ENCODE peak calls at places on chromosomes 3 and 15, in seven cellular contexts. A is mesenchymal stem cell, O is IMR-90, D is H9, U is mesendoderm, K is neuronal stem cell, R is trophoblast cell. B is an unnamed sample.

GRCh38 chr3:128482857-128483656 is 9.9 kb downstream of the GATA2 start:
- DNase-seq in A (peak), O (peak), D (peak), U (peak), K (no peak), R (peak), B (no peak)

GRCh38 chr3:187858086-187858485 is 112.8 kb upstream of the BCL6 start:
- DNase-seq in A (no peak), O (no peak), D (no peak), U (no peak), K (no peak), R (no peak), B (no peak)

GRCh38 chr3:56799251-56799882 is 2.4 kb downstream of the ARHGEF3 start:
- DNase-seq in A (peak), O (peak), D (no peak), U (peak), K (peak), R (no peak), B (no peak)

GRCh38 chr15:30954674-30955073 is 36.8 kb downstream of the MTMR10 start:
- DNase-seq in A (peak), O (peak), D (no peak), U (no peak), K (no peak), R (no peak), B (no peak)

GRCh38 chr3:30448946-30449686 is 157.3 kb upstream of the TGFBR2 start:
- DNase-seq in A (no peak), O (no peak), D (no peak), U (no peak), K (no peak), R (no peak), B (no peak)

GRCh38 chr3:168093229-168093628 is 2.5 kb downstream of the GOLIM4 start:
- DNase-seq in A (no peak), O (no peak), D (no peak), U (no peak), K (no peak), R (no peak), B (no peak)

GRCh38 chr3:131421957-131422498 is 40.5 kb downstream of the NUDT16 start:
- DNase-seq in A (no peak), O (no peak), D (no peak), U (no peak), K (no peak), R (no peak), B (no peak)

GRCh38 chr3:132117642-132118041 is 82.8 kb upstream of the CPNE4 start:
- DNase-seq in A (no peak), O (no peak), D (no peak), U (no peak), K (no peak), R (no peak), B (no peak)

GRCh38 chr3:111069974-111070751 is 1.5 kb upstream of the NECTIN3 start:
- DNase-seq in A (peak), O (peak), D (no peak), U (peak), K (no peak), R (no peak), B (no peak)

GRCh38 chr15:70276401-70276800 is 178.7 kb upstream of the TLE3 start:
- DNase-seq in A (no peak), O (no peak), D (no peak), U (no peak), K (no peak), R (no peak), B (no peak)

GRCh38 chr3:125119752-125120369 is 64.1 kb upstream of the HEG1 start:
- DNase-seq in A (no peak), O (no peak), D (no peak), U (no peak), K (no peak), R (no peak), B (no peak)

GRCh38 chr3:158368271-158368670 is 202.7 kb upstream of the MLF1 start:
- DNase-seq in A (no peak), O (no peak), D (no peak), U (no peak), K (peak), R (no peak), B (no peak)

GRCh38 chr3:46467562-46467961 is 2.9 kb upstream of the LTF start:
- DNase-seq in A (no peak), O (no peak), D (peak), U (no peak), K (no peak), R (no peak), B (no peak)

GRCh38 chr15:91471410-91471993 is 371.4 kb downstream of the SV2B start:
- DNase-seq in A (no peak), O (peak), D (no peak), U (no peak), K (no peak), R (no peak), B (no peak)

GRCh38 chr3:78221796-78222195 is 1181.9 kb downstream of the ROBO2 start:
- DNase-seq in A (peak), O (peak), D (no peak), U (peak), K (no peak), R (no peak), B (no peak)

GRCh38 chr15:70569718-70570231 is 193.6 kb downstream of the UACA start:
- DNase-seq in A (peak), O (peak), D (no peak), U (no peak), K (no peak), R (no peak), B (no peak)

GRCh38 chr3:164732166-164732565 is 346.1 kb downstream of the SI start:
- DNase-seq in A (no peak), O (no peak), D (no peak), U (no peak), K (no peak), R (no peak), B (no peak)

GRCh38 chr3:32630266-32630665 is 54.7 kb upstream of the CNOT10 start:
- DNase-seq in A (peak), O (no peak), D (no peak), U (no peak), K (no peak), R (no peak), B (no peak)

GRCh38 chr15:39084683-39085530 is 496.0 kb upstream of the THBS1 start:
- DNase-seq in A (peak), O (peak), D (no peak), U (no peak), K (no peak), R (peak), B (no peak)

GRCh38 chr3:101253429-101253828 is 66.9 kb downstream of the IMPG2 start:
- DNase-seq in A (no peak), O (no peak), D (no peak), U (no peak), K (no peak), R (no peak), B (no peak)

GRCh38 chr15:61200626-61201025 is 28.5 kb downstream of the RORA start:
- DNase-seq in A (no peak), O (no peak), D (no peak), U (no peak), K (no peak), R (no peak), B (no peak)

GRCh38 chr3:190382082-190382481 is 5.9 kb upstream of the CLDN16 start:
- DNase-seq in A (no peak), O (peak), D (no peak), U (no peak), K (no peak), R (no peak), B (no peak)

GRCh38 chr3:21417991-21418390 is 333.0 kb downstream of the ZNF385D start:
- DNase-seq in A (no peak), O (no peak), D (no peak), U (no peak), K (no peak), R (no peak), B (no peak)

GRCh38 chr3:64138046-64138445 is 87.2 kb downstream of the PRICKLE2 start:
- DNase-seq in A (no peak), O (no peak), D (no peak), U (no peak), K (no peak), R (no peak), B (no peak)

GRCh38 chr3:177105623-177106022 is 91.7 kb downstream of the TBL1XR1 start:
- DNase-seq in A (no peak), O (no peak), D (no peak), U (no peak), K (no peak), R (no peak), B (no peak)

GRCh38 chr15:94375997-94376396 is 144.6 kb downstream of the MCTP2 start:
- DNase-seq in A (no peak), O (no peak), D (no peak), U (peak), K (no peak), R (no peak), B (no peak)

GRCh38 chr3:140420621-140421357 is 257.1 kb upstream of the TRIM42 start:
- DNase-seq in A (peak), O (peak), D (no peak), U (peak), K (no peak), R (peak), B (no peak)

GRCh38 chr15:92781925-92782453 is 118.1 kb upstream of the CHD2 start:
- DNase-seq in A (no peak), O (no peak), D (no peak), U (no peak), K (no peak), R (no peak), B (no peak)

GRCh38 chr3:196251918-196252317 is 35.6 kb downstream of the SLC51A start:
- DNase-seq in A (no peak), O (no peak), D (no peak), U (no peak), K (no peak), R (no peak), B (no peak)

GRCh38 chr3:32076566-32076965 is 29.9 kb upstream of the GPD1L start:
- DNase-seq in A (no peak), O (no peak), D (no peak), U (no peak), K (no peak), R (no peak), B (no peak)

GRCh38 chr3:56915969-56916586 is 114.3 kb upstream of the ARHGEF3 start:
- DNase-seq in A (no peak), O (no peak), D (peak), U (peak), K (no peak), R (no peak), B (no peak)

GRCh38 chr3:157999246-157999645 is 107.0 kb downstream of the SHOX2 start:
- DNase-seq in A (no peak), O (no peak), D (no peak), U (no peak), K (no peak), R (no peak), B (no peak)

GRCh38 chr3:181700168-181701087 is 11.3 kb upstream of the SOX2 start:
- DNase-seq in A (peak), O (peak), D (peak), U (peak), K (peak), R (peak), B (peak)

GRCh38 chr15:74406992-74407705 is 26.6 kb downstream of the SEMA7A start:
- DNase-seq in A (peak), O (peak), D (no peak), U (peak), K (peak), R (peak), B (no peak)

GRCh38 chr3:13420817-13421755 is 964 bp upstream of the NUP210 start:
- DNase-seq in A (no peak), O (no peak), D (no peak), U (no peak), K (peak), R (no peak), B (peak)

GRCh38 chr3:156433138-156433537 is 121.8 kb downstream of the SSR3 start:
- DNase-seq in A (no peak), O (peak), D (no peak), U (no peak), K (no peak), R (no peak), B (no peak)

GRCh38 chr3:42210731-42211130 is 55.3 kb downstream of the CCK start:
- DNase-seq in A (no peak), O (no peak), D (no peak), U (peak), K (no peak), R (no peak), B (no peak)

GRCh38 chr3:110518031-110518430 is 553.6 kb upstream of the NECTIN3 start:
- DNase-seq in A (no peak), O (no peak), D (no peak), U (peak), K (no peak), R (no peak), B (no peak)

GRCh38 chr3:99721633-99722007 is 83.2 kb downstream of the COL8A1 start:
- DNase-seq in A (no peak), O (peak), D (no peak), U (no peak), K (no peak), R (no peak), B (no peak)

GRCh38 chr3:153628591-153628990 is 466.6 kb downstream of the RAP2B start:
- DNase-seq in A (no peak), O (no peak), D (no peak), U (no peak), K (no peak), R (no peak), B (no peak)
- H3K23ac ChIP-seq in A (no peak), O (no peak), D (no peak), U (no peak), K (no peak), R (no peak), B (no peak)

DNA sequence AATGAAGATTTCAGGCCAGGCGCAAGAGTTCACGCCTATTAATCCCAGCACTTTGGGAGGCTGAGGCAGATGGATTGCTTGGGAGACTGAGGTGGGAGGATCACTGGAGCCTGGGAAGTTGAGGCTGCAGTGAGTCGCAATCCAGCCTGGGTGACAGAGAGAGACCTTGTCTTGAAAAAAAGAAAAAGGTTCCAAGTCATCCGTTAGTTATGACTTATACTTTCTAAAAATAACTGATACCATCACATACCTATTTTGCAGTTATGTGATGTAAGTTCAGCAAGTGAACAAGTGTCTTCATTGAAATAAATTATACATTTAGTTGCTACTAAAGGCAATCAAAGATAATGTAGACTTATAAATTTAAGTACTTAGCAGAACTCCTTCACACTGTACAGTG is 22.1 kb downstream of the CLPX start:
- DNase-seq in A (no peak), O (peak), D (no peak), U (no peak), K (no peak), R (no peak), B (no peak)
- H3K23ac ChIP-seq in A (no peak), O (no peak), D (no peak), U (no peak), K (no peak), R (no peak), B (no peak)

GRCh38 chr15:40999190-40999589 is 45.9 kb downstream of the CHAC1 start:
- DNase-seq in A (peak), O (peak), D (no peak), U (no peak), K (no peak), R (no peak), B (no peak)

GRCh38 chr15:40992241-40992741 is 39.0 kb downstream of the CHAC1 start:
- DNase-seq in A (peak), O (peak), D (no peak), U (no peak), K (no peak), R (no peak), B (no peak)

GRCh38 chr15:40992825-40993224 is 39.6 kb downstream of the CHAC1 start:
- DNase-seq in A (no peak), O (no peak), D (no peak), U (no peak), K (no peak), R (peak), B (no peak)

GRCh38 chr15:40991355-40991754 is 38.1 kb downstream of the CHAC1 start:
- DNase-seq in A (peak), O (no peak), D (no peak), U (peak), K (no peak), R (no peak), B (no peak)

GRCh38 chr15:40995656-40996055 is 42.4 kb downstream of the CHAC1 start:
- DNase-seq in A (no peak), O (no peak), D (no peak), U (no peak), K (no peak), R (peak), B (no peak)
- H3K23ac ChIP-seq in A (no peak), O (peak), D (no peak), U (no peak), K (no peak), R (no peak), B (no peak)

GRCh38 chr3:36394176-36394575 is 13.9 kb downstream of the STAC start:
- DNase-seq in A (no peak), O (no peak), D (no peak), U (no peak), K (no peak), R (peak), B (no peak)
- H3K23ac ChIP-seq in A (no peak), O (no peak), D (no peak), U (no peak), K (no peak), R (no peak), B (no peak)

GRCh38 chr3:133130168-133130567 is 92.0 kb downstream of the TMEM108 start:
- DNase-seq in A (no peak), O (peak), D (no peak), U (no peak), K (no peak), R (no peak), B (no peak)
- H3K23ac ChIP-seq in A (no peak), O (no peak), D (no peak), U (no peak), K (no peak), R (no peak), B (no peak)

GRCh38 chr15:59311245-59311644 is 61.4 kb downstream of the MYO1E start:
- DNase-seq in A (no peak), O (no peak), D (no peak), U (no peak), K (no peak), R (no peak), B (no peak)

GRCh38 chr15:59309405-59309804 is 63.3 kb downstream of the MYO1E start:
- DNase-seq in A (no peak), O (no peak), D (no peak), U (no peak), K (no peak), R (no peak), B (no peak)

GRCh38 chr15:59315914-59316428 is 56.7 kb downstream of the MYO1E start:
- DNase-seq in A (no peak), O (peak), D (no peak), U (peak), K (no peak), R (peak), B (no peak)

GRCh38 chr15:59313703-59314332 is 58.9 kb downstream of the MYO1E start:
- DNase-seq in A (no peak), O (peak), D (no peak), U (no peak), K (no peak), R (no peak), B (no peak)

GRCh38 chr15:59312199-59312598 is 60.5 kb downstream of the MYO1E start:
- DNase-seq in A (no peak), O (no peak), D (no peak), U (no peak), K (no peak), R (no peak), B (no peak)
- H3K23ac ChIP-seq in A (no peak), O (no peak), D (no peak), U (no peak), K (no peak), R (no peak), B (no peak)

GRCh38 chr3:10774129-10774670 is 41.8 kb upstream of the SLC6A11 start:
- DNase-seq in A (no peak), O (no peak), D (no peak), U (no peak), K (no peak), R (no peak), B (no peak)
- H3K23ac ChIP-seq in A (no peak), O (no peak), D (no peak), U (no peak), K (no peak), R (no peak), B (no peak)